ENCODE peak calls at places on chromosomes 3 and 15, in eight cellular contexts. One of them, this sample, is unnamed.

GRCh38 chr3:183033746-183034145 is 53.4 kb upstream of the DCUN1D1 start:
- DNase-seq in nucleus accumbens: no peak
- DNase-seq in T47D: no peak
- DNase-seq in NCI-H2081: no peak
- DNase-seq in uterus: no peak
- DNase-seq in activated naive CD4-positive, alpha-beta T cell treated with anti-CD3 and anti-CD28 coated beads for 36 hours: no peak
- DNase-seq in dorsolateral prefrontal cortex: no peak
- DNase-seq in midbrain: no peak
- DNase-seq in this sample: no peak

GRCh38 chr15:52683585-52683984 is 4.4 kb upstream of the ATOSA start:
- DNase-seq in nucleus accumbens: no peak
- DNase-seq in T47D: no peak
- DNase-seq in NCI-H2081: no peak
- DNase-seq in uterus: no peak
- DNase-seq in activated naive CD4-positive, alpha-beta T cell treated with anti-CD3 and anti-CD28 coated beads for 36 hours: no peak
- DNase-seq in dorsolateral prefrontal cortex: no peak
- DNase-seq in midbrain: no peak
- DNase-seq in this sample: no peak

GRCh38 chr3:159929181-159929893 is 59.3 kb upstream of the IL12A start:
- DNase-seq in nucleus accumbens: no peak
- DNase-seq in T47D: peak; percentile 84
- DNase-seq in NCI-H2081: no peak
- DNase-seq in uterus: no peak
- DNase-seq in activated naive CD4-positive, alpha-beta T cell treated with anti-CD3 and anti-CD28 coated beads for 36 hours: peak; percentile 32
- DNase-seq in dorsolateral prefrontal cortex: no peak
- DNase-seq in midbrain: peak; percentile 19
- DNase-seq in this sample: no peak

GRCh38 chr3:159191454-159191853 is 389.6 kb downstream of the MFSD1 start:
- DNase-seq in nucleus accumbens: no peak
- DNase-seq in T47D: no peak
- DNase-seq in NCI-H2081: no peak
- DNase-seq in uterus: no peak
- DNase-seq in activated naive CD4-positive, alpha-beta T cell treated with anti-CD3 and anti-CD28 coated beads for 36 hours: no peak
- DNase-seq in dorsolateral prefrontal cortex: no peak
- DNase-seq in midbrain: no peak
- DNase-seq in this sample: no peak

GRCh38 chr3:44661189-44661588 is 12.7 kb downstream of the ZNF35 start:
- DNase-seq in nucleus accumbens: no peak
- DNase-seq in T47D: peak; percentile 30
- DNase-seq in NCI-H2081: no peak
- DNase-seq in uterus: no peak
- DNase-seq in activated naive CD4-positive, alpha-beta T cell treated with anti-CD3 and anti-CD28 coated beads for 36 hours: no peak
- DNase-seq in dorsolateral prefrontal cortex: no peak
- DNase-seq in midbrain: no peak
- DNase-seq in this sample: no peak

GRCh38 chr3:123618768-123619484 is 34.1 kb upstream of the HACD2 start:
- DNase-seq in nucleus accumbens: peak; percentile 51
- DNase-seq in T47D: no peak
- DNase-seq in NCI-H2081: peak; percentile 4
- DNase-seq in uterus: peak; percentile 72
- DNase-seq in activated naive CD4-positive, alpha-beta T cell treated with anti-CD3 and anti-CD28 coated beads for 36 hours: no peak
- DNase-seq in dorsolateral prefrontal cortex: peak; percentile 52
- DNase-seq in midbrain: peak; percentile 70
- DNase-seq in this sample: peak; percentile 69

GRCh38 chr3:124486324-124486723 is 243.9 kb upstream of the UMPS start:
- DNase-seq in nucleus accumbens: no peak
- DNase-seq in T47D: peak; percentile 18
- DNase-seq in NCI-H2081: no peak
- DNase-seq in uterus: no peak
- DNase-seq in activated naive CD4-positive, alpha-beta T cell treated with anti-CD3 and anti-CD28 coated beads for 36 hours: no peak
- DNase-seq in dorsolateral prefrontal cortex: no peak
- DNase-seq in midbrain: peak; percentile 16
- DNase-seq in this sample: no peak

GRCh38 chr15:81265256-81265943 is 58.5 kb downstream of the STARD5 start:
- DNase-seq in nucleus accumbens: no peak
- DNase-seq in T47D: no peak
- DNase-seq in NCI-H2081: no peak
- DNase-seq in uterus: no peak
- DNase-seq in activated naive CD4-positive, alpha-beta T cell treated with anti-CD3 and anti-CD28 coated beads for 36 hours: no peak
- DNase-seq in dorsolateral prefrontal cortex: no peak
- DNase-seq in midbrain: no peak
- DNase-seq in this sample: no peak

GRCh38 chr15:60844431-60845174 is 365.7 kb upstream of the ICE2 start:
- DNase-seq in nucleus accumbens: no peak
- DNase-seq in T47D: no peak
- DNase-seq in NCI-H2081: no peak
- DNase-seq in uterus: no peak
- DNase-seq in activated naive CD4-positive, alpha-beta T cell treated with anti-CD3 and anti-CD28 coated beads for 36 hours: peak; percentile 74
- DNase-seq in dorsolateral prefrontal cortex: no peak
- DNase-seq in midbrain: no peak
- DNase-seq in this sample: no peak

GRCh38 chr3:25654576-25654975 is 10.1 kb downstream of the TOP2B start:
- DNase-seq in nucleus accumbens: no peak
- DNase-seq in T47D: no peak
- DNase-seq in NCI-H2081: no peak
- DNase-seq in uterus: no peak
- DNase-seq in activated naive CD4-positive, alpha-beta T cell treated with anti-CD3 and anti-CD28 coated beads for 36 hours: no peak
- DNase-seq in dorsolateral prefrontal cortex: no peak
- DNase-seq in midbrain: peak; percentile 6
- DNase-seq in this sample: no peak

GRCh38 chr3:43638594-43639447 is 17.0 kb upstream of the ANO10 start:
- DNase-seq in nucleus accumbens: no peak
- DNase-seq in T47D: peak; percentile 83
- DNase-seq in NCI-H2081: no peak
- DNase-seq in uterus: no peak
- DNase-seq in activated naive CD4-positive, alpha-beta T cell treated with anti-CD3 and anti-CD28 coated beads for 36 hours: peak; percentile 77
- DNase-seq in dorsolateral prefrontal cortex: no peak
- DNase-seq in midbrain: no peak
- DNase-seq in this sample: no peak

GRCh38 chr3:78737988-78738387 is 1029.8 kb downstream of the ROBO1 start:
- DNase-seq in nucleus accumbens: no peak
- DNase-seq in T47D: no peak
- DNase-seq in NCI-H2081: no peak
- DNase-seq in uterus: no peak
- DNase-seq in activated naive CD4-positive, alpha-beta T cell treated with anti-CD3 and anti-CD28 coated beads for 36 hours: no peak
- DNase-seq in dorsolateral prefrontal cortex: no peak
- DNase-seq in midbrain: no peak
- DNase-seq in this sample: no peak

GRCh38 chr3:46719044-46719565 is 1.4 kb upstream of the PRSS50 start:
- DNase-seq in nucleus accumbens: no peak
- DNase-seq in T47D: no peak
- DNase-seq in NCI-H2081: no peak
- DNase-seq in uterus: no peak
- DNase-seq in activated naive CD4-positive, alpha-beta T cell treated with anti-CD3 and anti-CD28 coated beads for 36 hours: no peak
- DNase-seq in dorsolateral prefrontal cortex: no peak
- DNase-seq in midbrain: no peak
- DNase-seq in this sample: no peak

GRCh38 chr3:100941046-100941445 is 52.2 kb downstream of the ABI3BP start:
- DNase-seq in nucleus accumbens: no peak
- DNase-seq in T47D: no peak
- DNase-seq in NCI-H2081: no peak
- DNase-seq in uterus: no peak
- DNase-seq in activated naive CD4-positive, alpha-beta T cell treated with anti-CD3 and anti-CD28 coated beads for 36 hours: no peak
- DNase-seq in dorsolateral prefrontal cortex: no peak
- DNase-seq in midbrain: no peak
- DNase-seq in this sample: no peak

GRCh38 chr3:26084629-26085028 is 294.7 kb downstream of the OXSM start:
- DNase-seq in nucleus accumbens: no peak
- DNase-seq in T47D: no peak
- DNase-seq in NCI-H2081: no peak
- DNase-seq in uterus: no peak
- DNase-seq in activated naive CD4-positive, alpha-beta T cell treated with anti-CD3 and anti-CD28 coated beads for 36 hours: no peak
- DNase-seq in dorsolateral prefrontal cortex: no peak
- DNase-seq in midbrain: no peak
- DNase-seq in this sample: no peak

GRCh38 chr15:80251505-80252280 is at the start of gene CTXND1:
- DNase-seq in nucleus accumbens: no peak
- DNase-seq in T47D: no peak
- DNase-seq in NCI-H2081: no peak
- DNase-seq in uterus: no peak
- DNase-seq in activated naive CD4-positive, alpha-beta T cell treated with anti-CD3 and anti-CD28 coated beads for 36 hours: no peak
- DNase-seq in dorsolateral prefrontal cortex: no peak
- DNase-seq in midbrain: peak; percentile 53
- DNase-seq in this sample: no peak

GRCh38 chr3:65412591-65412990 is 626.1 kb downstream of the MAGI1 start:
- DNase-seq in nucleus accumbens: peak; percentile 17
- DNase-seq in T47D: peak; percentile 61
- DNase-seq in NCI-H2081: peak; percentile 1
- DNase-seq in uterus: peak; percentile 20
- DNase-seq in activated naive CD4-positive, alpha-beta T cell treated with anti-CD3 and anti-CD28 coated beads for 36 hours: no peak
- DNase-seq in dorsolateral prefrontal cortex: peak; percentile 36
- DNase-seq in midbrain: peak; percentile 50
- DNase-seq in this sample: no peak

GRCh38 chr3:16550676-16551341 is 37.3 kb upstream of the RFTN1 start:
- DNase-seq in nucleus accumbens: peak; percentile 59
- DNase-seq in T47D: peak; percentile 88
- DNase-seq in NCI-H2081: peak; percentile 83
- DNase-seq in uterus: peak; percentile 61
- DNase-seq in activated naive CD4-positive, alpha-beta T cell treated with anti-CD3 and anti-CD28 coated beads for 36 hours: peak; percentile 94
- DNase-seq in dorsolateral prefrontal cortex: peak; percentile 43
- DNase-seq in midbrain: peak; percentile 85
- DNase-seq in this sample: peak; percentile 8

GRCh38 chr3:71266875-71267274 is 316.7 kb downstream of the FOXP1 start:
- DNase-seq in nucleus accumbens: no peak
- DNase-seq in T47D: no peak
- DNase-seq in NCI-H2081: no peak
- DNase-seq in uterus: no peak
- DNase-seq in activated naive CD4-positive, alpha-beta T cell treated with anti-CD3 and anti-CD28 coated beads for 36 hours: no peak
- DNase-seq in dorsolateral prefrontal cortex: no peak
- DNase-seq in midbrain: no peak
- DNase-seq in this sample: no peak

GRCh38 chr15:91263632-91264477 is 163.8 kb downstream of the SV2B start:
- DNase-seq in nucleus accumbens: no peak
- DNase-seq in T47D: peak; percentile 58
- DNase-seq in NCI-H2081: no peak
- DNase-seq in uterus: peak; percentile 70
- DNase-seq in activated naive CD4-positive, alpha-beta T cell treated with anti-CD3 and anti-CD28 coated beads for 36 hours: no peak
- DNase-seq in dorsolateral prefrontal cortex: peak; percentile 39
- DNase-seq in midbrain: no peak
- DNase-seq in this sample: no peak

GRCh38 chr3:185900228-185900627 is 37.6 kb downstream of the TRA2B start:
- DNase-seq in nucleus accumbens: no peak
- DNase-seq in T47D: peak; percentile 56
- DNase-seq in NCI-H2081: no peak
- DNase-seq in uterus: no peak
- DNase-seq in activated naive CD4-positive, alpha-beta T cell treated with anti-CD3 and anti-CD28 coated beads for 36 hours: no peak
- DNase-seq in dorsolateral prefrontal cortex: no peak
- DNase-seq in midbrain: no peak
- DNase-seq in this sample: no peak

GRCh38 chr15:91849749-91850161 is 3.8 kb upstream of the SLCO3A1 start:
- DNase-seq in nucleus accumbens: no peak
- DNase-seq in T47D: peak; percentile 71
- DNase-seq in NCI-H2081: no peak
- DNase-seq in uterus: no peak
- DNase-seq in activated naive CD4-positive, alpha-beta T cell treated with anti-CD3 and anti-CD28 coated beads for 36 hours: peak; percentile 18
- DNase-seq in dorsolateral prefrontal cortex: no peak
- DNase-seq in midbrain: peak; percentile 21
- DNase-seq in this sample: no peak

GRCh38 chr3:64074091-64074490 is 50.8 kb upstream of the PSMD6 start:
- DNase-seq in nucleus accumbens: no peak
- DNase-seq in T47D: no peak
- DNase-seq in NCI-H2081: no peak
- DNase-seq in uterus: no peak
- DNase-seq in activated naive CD4-positive, alpha-beta T cell treated with anti-CD3 and anti-CD28 coated beads for 36 hours: no peak
- DNase-seq in dorsolateral prefrontal cortex: no peak
- DNase-seq in midbrain: no peak
- DNase-seq in this sample: no peak

GRCh38 chr3:157858821-157859220 is 247.4 kb downstream of the SHOX2 start:
- DNase-seq in nucleus accumbens: no peak
- DNase-seq in T47D: no peak
- DNase-seq in NCI-H2081: no peak
- DNase-seq in uterus: no peak
- DNase-seq in activated naive CD4-positive, alpha-beta T cell treated with anti-CD3 and anti-CD28 coated beads for 36 hours: no peak
- DNase-seq in dorsolateral prefrontal cortex: no peak
- DNase-seq in midbrain: no peak
- DNase-seq in this sample: no peak

GRCh38 chr3:40437893-40438292 is 19.2 kb upstream of the RPL14 start:
- DNase-seq in nucleus accumbens: no peak
- DNase-seq in T47D: peak; percentile 41
- DNase-seq in NCI-H2081: no peak
- DNase-seq in uterus: no peak
- DNase-seq in activated naive CD4-positive, alpha-beta T cell treated with anti-CD3 and anti-CD28 coated beads for 36 hours: no peak
- DNase-seq in dorsolateral prefrontal cortex: no peak
- DNase-seq in midbrain: no peak
- DNase-seq in this sample: no peak

GRCh38 chr3:104564045-104564643 is 802.6 kb upstream of the ALCAM start:
- DNase-seq in nucleus accumbens: peak; percentile 2
- DNase-seq in T47D: peak; percentile 81
- DNase-seq in NCI-H2081: peak; percentile 34
- DNase-seq in uterus: no peak
- DNase-seq in activated naive CD4-positive, alpha-beta T cell treated with anti-CD3 and anti-CD28 coated beads for 36 hours: peak; percentile 84
- DNase-seq in dorsolateral prefrontal cortex: no peak
- DNase-seq in midbrain: peak; percentile 39
- DNase-seq in this sample: peak; percentile 2

GRCh38 chr3:47012342-47013230 is 33.1 kb downstream of the NBEAL2 start:
- DNase-seq in nucleus accumbens: no peak
- DNase-seq in T47D: no peak
- DNase-seq in NCI-H2081: no peak
- DNase-seq in uterus: peak; percentile 19
- DNase-seq in activated naive CD4-positive, alpha-beta T cell treated with anti-CD3 and anti-CD28 coated beads for 36 hours: peak; percentile 5
- DNase-seq in dorsolateral prefrontal cortex: peak; percentile 76
- DNase-seq in midbrain: no peak
- DNase-seq in this sample: peak; percentile 16

GRCh38 chr3:31546152-31546551 is 13.4 kb downstream of the STT3B start:
- DNase-seq in nucleus accumbens: no peak
- DNase-seq in T47D: no peak
- DNase-seq in NCI-H2081: no peak
- DNase-seq in uterus: no peak
- DNase-seq in activated naive CD4-positive, alpha-beta T cell treated with anti-CD3 and anti-CD28 coated beads for 36 hours: no peak
- DNase-seq in dorsolateral prefrontal cortex: no peak
- DNase-seq in midbrain: no peak
- DNase-seq in this sample: no peak

GRCh38 chr3:158794936-158795518 is 6.8 kb upstream of the MFSD1 start:
- DNase-seq in nucleus accumbens: no peak
- DNase-seq in T47D: peak; percentile 77
- DNase-seq in NCI-H2081: peak; percentile 10
- DNase-seq in uterus: no peak
- DNase-seq in activated naive CD4-positive, alpha-beta T cell treated with anti-CD3 and anti-CD28 coated beads for 36 hours: no peak
- DNase-seq in dorsolateral prefrontal cortex: no peak
- DNase-seq in midbrain: no peak
- DNase-seq in this sample: no peak

GRCh38 chr3:130699765-130700164 is 46.9 kb downstream of the PIK3R4 start:
- DNase-seq in nucleus accumbens: no peak
- DNase-seq in T47D: peak; percentile 67
- DNase-seq in NCI-H2081: peak; percentile 7
- DNase-seq in uterus: no peak
- DNase-seq in activated naive CD4-positive, alpha-beta T cell treated with anti-CD3 and anti-CD28 coated beads for 36 hours: no peak
- DNase-seq in dorsolateral prefrontal cortex: no peak
- DNase-seq in midbrain: no peak
- DNase-seq in this sample: no peak

GRCh38 chr15:65401607-65402240 is 21.0 kb downstream of the IGDCC4 start:
- DNase-seq in nucleus accumbens: no peak
- DNase-seq in T47D: no peak
- DNase-seq in NCI-H2081: no peak
- DNase-seq in uterus: no peak
- DNase-seq in activated naive CD4-positive, alpha-beta T cell treated with anti-CD3 and anti-CD28 coated beads for 36 hours: no peak
- DNase-seq in dorsolateral prefrontal cortex: no peak
- DNase-seq in midbrain: no peak
- DNase-seq in this sample: no peak

GRCh38 chr3:135197246-135197645 is 402.2 kb downstream of the EPHB1 start:
- DNase-seq in nucleus accumbens: no peak
- DNase-seq in T47D: no peak
- DNase-seq in NCI-H2081: no peak
- DNase-seq in uterus: no peak
- DNase-seq in activated naive CD4-positive, alpha-beta T cell treated with anti-CD3 and anti-CD28 coated beads for 36 hours: no peak
- DNase-seq in dorsolateral prefrontal cortex: no peak
- DNase-seq in midbrain: no peak
- DNase-seq in this sample: no peak

GRCh38 chr3:12458901-12459300 is 25.4 kb upstream of the TSEN2 start:
- DNase-seq in nucleus accumbens: no peak
- DNase-seq in T47D: no peak
- DNase-seq in NCI-H2081: no peak
- DNase-seq in uterus: no peak
- DNase-seq in activated naive CD4-positive, alpha-beta T cell treated with anti-CD3 and anti-CD28 coated beads for 36 hours: no peak
- DNase-seq in dorsolateral prefrontal cortex: no peak
- DNase-seq in midbrain: no peak
- DNase-seq in this sample: no peak

This sample was measured in anterior cingulate cortex.